ENCODE peak calls at places on chromosomes 12 and 14, in nine cellular contexts. A, T, C, D, O, H, R, Z and G are unnamed samples.

GRCh38 chr14:95359974-95360826 is 40.5 kb upstream of the CLMN start:
- DNase-seq in O (no peak), R (peak), A (no peak), C (peak), Z (no peak), T (no peak), D (no peak), H (no peak), G (no peak)

GRCh38 chr14:61444215-61444768 is 122.9 kb downstream of the PRKCH start:
- DNase-seq in H (peak), D (peak), R (no peak), T (no peak), O (peak), A (no peak), Z (no peak), C (no peak), G (no peak)

GRCh38 chr12:8554451-8555195 is 13.9 kb upstream of the CLEC4E start:
- DNase-seq in R (peak), H (no peak), O (no peak), C (no peak), D (no peak), T (peak), A (no peak), Z (no peak), G (no peak)

GRCh38 chr14:105199093-105199492 is 18.0 kb upstream of the NUDT14 start:
- DNase-seq in O (no peak), H (peak), A (no peak), Z (no peak), R (peak), T (no peak), D (no peak), C (no peak), G (peak)

GRCh38 chr12:106108187-106108816 is 30.5 kb downstream of the NUAK1 start:
- DNase-seq in C (no peak), Z (no peak), T (no peak), D (no peak), H (no peak), R (peak), O (no peak), A (no peak), G (no peak)

GRCh38 chr12:116528498-116528897 is 30.7 kb upstream of the MAP1LC3B2 start:
- DNase-seq in Z (no peak), R (no peak), T (peak), H (no peak), C (no peak), A (no peak), D (no peak), O (no peak), G (no peak)

GRCh38 chr12:92130999-92131398 is 14.6 kb downstream of the BTG1 start:
- DNase-seq in H (no peak), O (peak), A (no peak), T (no peak), Z (no peak), D (no peak), C (no peak), R (no peak), G (no peak)

GRCh38 chr14:79405511-79405910 is 805.8 kb downstream of the DIO2 start:
- DNase-seq in C (no peak), D (no peak), O (no peak), Z (no peak), T (no peak), R (no peak), H (no peak), A (no peak), G (no peak)

GRCh38 chr12:106093246-106093645 is 45.5 kb downstream of the NUAK1 start:
- DNase-seq in A (no peak), C (no peak), H (no peak), O (no peak), D (no peak), Z (no peak), T (no peak), R (no peak), G (no peak)

GRCh38 chr12:116213014-116213413 is 64.5 kb downstream of the MED13L start:
- DNase-seq in Z (no peak), D (no peak), T (no peak), H (no peak), A (no peak), O (no peak), R (no peak), C (no peak), G (no peak)

GRCh38 chr12:52838871-52839446 is 4.8 kb upstream of the KRT79 start:
- DNase-seq in Z (no peak), C (no peak), R (no peak), D (no peak), T (no peak), A (no peak), H (no peak), O (no peak), G (no peak)

GRCh38 chr12:131929530-131930456 is 717 bp downstream of the PUS1 start:
- DNase-seq in D (peak), T (peak), Z (no peak), A (no peak), H (no peak), C (no peak), R (peak), O (peak), G (no peak)

GRCh38 chr12:5096241-5096880 is 52.7 kb downstream of the KCNA5 start:
- DNase-seq in C (no peak), T (peak), O (no peak), D (no peak), A (no peak), Z (no peak), R (peak), H (no peak), G (no peak)

GRCh38 chr12:131736807-131737484 is 26.1 kb downstream of the SFSWAP start:
- DNase-seq in C (no peak), D (no peak), Z (peak), H (no peak), R (peak), T (peak), O (no peak), A (no peak), G (no peak)

GRCh38 chr12:1590083-1590979 is 4.0 kb downstream of the FBXL14 start:
- DNase-seq in O (no peak), D (no peak), R (peak), H (no peak), C (no peak), T (no peak), A (no peak), Z (no peak), G (no peak)

GRCh38 chr12:19657401-19657800 is 218.1 kb downstream of the AEBP2 start:
- DNase-seq in R (no peak), A (no peak), D (no peak), C (no peak), H (no peak), T (no peak), Z (no peak), O (no peak), G (no peak)

GRCh38 chr14:100534528-100535286 is 52.5 kb downstream of the BEGAIN start:
- DNase-seq in Z (peak), H (peak), R (no peak), A (peak), O (peak), C (peak), T (no peak), D (no peak), G (peak)

GRCh38 chr14:49865431-49865859 is 12.9 kb upstream of the NEMF start:
- DNase-seq in O (peak), Z (no peak), C (peak), D (peak), H (peak), T (peak), R (peak), A (peak), G (peak)

GRCh38 chr14:68695871-68696665 is 96.8 kb downstream of the ZFP36L1 start:
- DNase-seq in Z (no peak), H (no peak), C (no peak), T (no peak), A (no peak), D (no peak), O (no peak), R (no peak), G (no peak)

GRCh38 chr12:129871991-129872969 is 31.5 kb downstream of the TMEM132D start:
- DNase-seq in Z (no peak), O (no peak), C (no peak), H (no peak), A (no peak), T (no peak), R (no peak), D (no peak), G (peak)

GRCh38 chr12:104573-105081 is 38.1 kb downstream of the IQSEC3 start:
- DNase-seq in T (no peak), R (peak), O (peak), D (peak), Z (no peak), H (no peak), A (no peak), C (no peak), G (no peak)

GRCh38 chr14:77752799-77753516 is 8.0 kb downstream of the SNW1 start:
- DNase-seq in R (peak), T (no peak), C (no peak), D (no peak), H (no peak), Z (no peak), A (no peak), O (no peak), G (no peak)

GRCh38 chr14:88552859-88553258 is 1.9 kb downstream of the PTPN21 start:
- DNase-seq in T (no peak), H (no peak), D (no peak), C (no peak), R (no peak), Z (no peak), A (no peak), O (no peak), G (no peak)

GRCh38 chr12:73817161-73817560 is 720.5 kb upstream of the ATXN7L3B start:
- DNase-seq in A (no peak), H (no peak), D (no peak), R (no peak), O (no peak), T (no peak), Z (no peak), C (no peak), G (no peak)

GRCh38 chr12:79223210-79223609 is 358.6 kb downstream of the SYT1 start:
- DNase-seq in C (no peak), T (no peak), A (no peak), R (no peak), H (no peak), O (no peak), D (no peak), Z (no peak), G (no peak)

GRCh38 chr12:115824936-115825602 is 452.4 kb downstream of the MED13L start:
- DNase-seq in H (no peak), R (no peak), D (no peak), T (no peak), C (no peak), A (no peak), Z (no peak), O (no peak), G (no peak)

GRCh38 chr14:99548285-99548684 is 55.7 kb downstream of the CCDC85C start:
- DNase-seq in O (no peak), T (no peak), H (no peak), A (no peak), R (no peak), Z (no peak), C (no peak), D (no peak), G (no peak)

GRCh38 chr14:86708846-86709339 is 1178.9 kb downstream of the FLRT2 start:
- DNase-seq in Z (no peak), T (no peak), O (no peak), C (no peak), H (no peak), A (no peak), D (no peak), R (no peak), G (no peak)

GRCh38 chr14:102236026-102236425 is 68.9 kb downstream of the MOK start:
- DNase-seq in T (no peak), R (no peak), Z (no peak), A (no peak), H (no peak), O (no peak), D (no peak), C (no peak), G (no peak)

GRCh38 chr14:34883954-34884353 is 8.8 kb upstream of the BAZ1A start:
- DNase-seq in T (no peak), D (no peak), R (no peak), C (no peak), A (no peak), O (no peak), H (peak), Z (no peak), G (no peak)

GRCh38 chr14:92649934-92650545 is 98.4 kb downstream of the LGMN start:
- DNase-seq in A (no peak), T (no peak), O (no peak), Z (no peak), H (peak), C (peak), D (no peak), R (peak), G (no peak)

GRCh38 chr14:74735113-74735512 is 22.2 kb downstream of the FCF1 start:
- DNase-seq in C (no peak), O (no peak), A (no peak), T (no peak), Z (no peak), R (no peak), H (no peak), D (no peak), G (no peak)

GRCh38 chr12:46494424-46494823 is 121.9 kb upstream of the SLC38A2 start:
- DNase-seq in O (no peak), A (no peak), D (no peak), R (peak), H (no peak), Z (no peak), C (no peak), T (peak), G (no peak)

GRCh38 chr12:19236656-19237055 is 107.1 kb downstream of the PLEKHA5 start:
- DNase-seq in C (no peak), D (no peak), H (peak), Z (no peak), O (no peak), R (peak), T (peak), A (no peak), G (no peak)

GRCh38 chr12:74646831-74647230 is 109.2 kb downstream of the ATXN7L3B start:
- DNase-seq in C (no peak), O (no peak), T (peak), Z (no peak), A (peak), R (peak), H (no peak), D (no peak), G (no peak)